ENCODE peak calls at places on chromosomes 6 and 20, in seven cellular contexts. U, G, A, L, V, O and R are unnamed samples.

GRCh38 chr20:56322661-56323060 is 36.1 kb upstream of the FAM210B start:
- DNase-seq in O (no peak), A (no peak), L (no peak), U (no peak), G (no peak), V (no peak), R (no peak)

GRCh38 chr6:14804444-14805210 is 441.2 kb upstream of the JARID2 start:
- DNase-seq in V (no peak), O (peak; percentile 93), L (peak; percentile 75), U (peak; percentile 72), G (no peak), A (no peak), R (peak; percentile 93)

GRCh38 chr6:44615621-44616020 is 228.1 kb downstream of the CDC5L start:
- DNase-seq in A (no peak), L (no peak), U (no peak), V (no peak), O (no peak), G (no peak), R (no peak)

GRCh38 chr6:52365871-52366540 is 4.1 kb downstream of the PAQR8 start:
- DNase-seq in O (no peak), L (no peak), G (no peak), V (no peak), U (no peak), A (no peak), R (peak; percentile 18)

GRCh38 chr20:13140775-13141174 is 80.3 kb upstream of the ISM1 start:
- DNase-seq in V (no peak), A (no peak), U (no peak), L (no peak), O (no peak), G (no peak), R (no peak)

GRCh38 chr6:6545616-6546317 is 42.8 kb upstream of the LY86 start:
- DNase-seq in G (no peak), L (no peak), O (no peak), A (no peak), U (no peak), V (no peak), R (no peak)

GRCh38 chr6:65289491-65289890 is 417.5 kb downstream of the EYS start:
- DNase-seq in O (peak; percentile 52), V (no peak), U (no peak), L (no peak), A (no peak), G (no peak), R (peak; percentile 61)

GRCh38 chr6:4637691-4638433 is 138.3 kb upstream of the CDYL start:
- DNase-seq in V (peak; percentile 4), O (peak; percentile 86), A (no peak), U (no peak), G (no peak), L (peak; percentile 63), R (peak; percentile 76)

GRCh38 chr6:46410330-46410953 is 80.8 kb downstream of the RCAN2 start:
- DNase-seq in O (peak; percentile 38), L (no peak), U (no peak), G (peak; percentile 64), V (peak; percentile 21), A (no peak), R (peak; percentile 68)

GRCh38 chr20:733806-734205 is 34.5 kb downstream of the SLC52A3 start:
- DNase-seq in U (no peak), G (no peak), A (no peak), O (no peak), V (no peak), L (no peak), R (no peak)

DNA sequence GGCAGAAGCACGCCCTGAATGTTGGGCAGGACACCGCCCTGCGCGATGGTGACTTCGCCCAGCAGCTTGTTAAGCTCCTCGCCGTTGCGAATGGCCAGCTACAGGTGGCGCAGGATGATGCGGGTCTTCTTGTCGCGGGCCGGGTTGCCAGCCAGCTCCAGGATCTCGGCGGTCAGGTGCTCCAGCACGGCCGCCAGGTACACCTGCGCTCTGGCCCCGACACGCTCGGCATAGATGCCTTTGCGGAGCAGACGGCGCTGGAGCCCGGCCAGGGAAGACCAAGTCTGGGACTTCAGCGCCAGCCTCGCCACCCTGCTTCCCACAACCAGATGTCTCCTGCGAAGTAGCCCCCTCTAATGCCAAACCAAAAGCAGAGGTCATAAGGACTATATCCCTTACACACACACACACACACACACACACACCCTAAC is 8.0 kb upstream of the SLC17A3 start:
- DNase-seq in O (no peak), A (peak; percentile 20), G (peak; percentile 93), U (no peak), V (no peak), L (no peak), R (no peak)
- H3K4me3 ChIP-seq in O (no peak overlapping the region), A (no peak overlapping the region), G (peak overlapping the region; percentile 44), U (no peak overlapping the region), V (no peak overlapping the region), L (no peak overlapping the region), R (no peak overlapping the region)

GRCh38 chr6:1190361-1190760 is 121.5 kb upstream of the FOXQ1 start:
- DNase-seq in O (peak; percentile 67), V (no peak), A (no peak), G (no peak), U (no peak), L (peak; percentile 70), R (peak; percentile 24)

GRCh38 chr6:1184318-1184717 is 127.6 kb upstream of the FOXQ1 start:
- DNase-seq in U (no peak), L (no peak), O (no peak), A (no peak), G (no peak), V (no peak), R (no peak)

GRCh38 chr6:1188199-1188598 is 123.7 kb upstream of the FOXQ1 start:
- DNase-seq in A (no peak), V (no peak), O (no peak), G (no peak), L (no peak), U (no peak), R (no peak)

GRCh38 chr6:1191141-1191630 is 120.7 kb upstream of the FOXQ1 start:
- DNase-seq in U (no peak), G (no peak), O (no peak), L (no peak), V (no peak), A (no peak), R (no peak)

DNA sequence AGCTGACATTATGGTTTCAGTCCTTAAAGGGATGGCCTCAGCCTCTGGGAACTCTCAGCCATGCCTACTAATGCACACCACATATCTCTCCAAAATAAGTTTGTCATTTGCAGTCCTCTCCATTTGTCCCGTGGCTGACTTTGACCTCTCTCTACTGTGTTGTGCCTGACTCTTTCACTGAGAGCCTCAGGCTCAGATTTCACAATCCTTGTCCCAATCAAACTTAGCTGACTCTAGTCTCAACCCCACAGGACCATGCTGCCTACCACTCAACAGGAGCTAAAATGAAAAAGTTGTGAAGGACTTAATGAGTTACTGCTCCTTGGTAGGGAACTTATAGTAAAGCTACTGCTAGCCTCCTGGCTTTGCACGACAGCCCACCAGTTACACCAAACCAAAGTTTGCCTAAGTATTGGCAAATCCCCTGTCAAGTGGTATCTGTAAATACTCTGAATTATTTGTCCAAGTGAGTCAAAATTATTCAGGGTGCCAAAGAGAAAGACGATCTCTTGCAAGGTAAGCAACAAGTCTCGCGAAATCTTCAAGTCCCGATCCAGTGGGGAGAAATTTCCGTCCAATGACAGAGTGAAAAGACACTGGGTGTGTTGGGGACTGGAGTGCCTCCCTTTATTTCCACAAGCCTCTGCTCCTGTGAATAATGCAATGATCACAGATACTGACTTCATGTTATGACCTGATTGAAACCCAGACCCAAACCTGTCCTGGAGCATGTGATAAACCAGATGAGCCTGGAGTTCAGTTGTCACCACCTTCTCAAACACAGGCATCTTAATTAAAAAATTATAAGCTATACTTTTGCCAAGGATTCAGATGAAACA is 124.4 kb upstream of the FOXQ1 start:
- DNase-seq in G (no peak), A (no peak), U (no peak), V (no peak), L (no peak), O (no peak), R (no peak)
- H3K4me3 ChIP-seq in G (no peak overlapping the region), A (no peak overlapping the region), U (no peak overlapping the region), V (no peak overlapping the region), L (no peak overlapping the region), O (no peak overlapping the region), R (no peak overlapping the region)

GRCh38 chr6:27128796-27129094 is 118.8 kb upstream of the PRSS16 start:
- DNase-seq in G (no peak), V (no peak), A (no peak), U (no peak), O (no peak), L (no peak), R (no peak)

GRCh38 chr6:27127874-27128795 is 119.4 kb upstream of the PRSS16 start:
- DNase-seq in G (no peak), V (no peak), O (no peak), L (no peak), U (no peak), A (no peak), R (no peak)

GRCh38 chr6:27126046-27126814 is 121.3 kb upstream of the PRSS16 start:
- DNase-seq in O (no peak), U (no peak), G (no peak), A (no peak), V (no peak), L (no peak), R (no peak)

GRCh38 chr6:27129095-27129815 is 118.2 kb upstream of the PRSS16 start:
- DNase-seq in U (no peak), A (no peak), G (no peak), L (no peak), O (no peak), V (no peak), R (no peak)

DNA sequence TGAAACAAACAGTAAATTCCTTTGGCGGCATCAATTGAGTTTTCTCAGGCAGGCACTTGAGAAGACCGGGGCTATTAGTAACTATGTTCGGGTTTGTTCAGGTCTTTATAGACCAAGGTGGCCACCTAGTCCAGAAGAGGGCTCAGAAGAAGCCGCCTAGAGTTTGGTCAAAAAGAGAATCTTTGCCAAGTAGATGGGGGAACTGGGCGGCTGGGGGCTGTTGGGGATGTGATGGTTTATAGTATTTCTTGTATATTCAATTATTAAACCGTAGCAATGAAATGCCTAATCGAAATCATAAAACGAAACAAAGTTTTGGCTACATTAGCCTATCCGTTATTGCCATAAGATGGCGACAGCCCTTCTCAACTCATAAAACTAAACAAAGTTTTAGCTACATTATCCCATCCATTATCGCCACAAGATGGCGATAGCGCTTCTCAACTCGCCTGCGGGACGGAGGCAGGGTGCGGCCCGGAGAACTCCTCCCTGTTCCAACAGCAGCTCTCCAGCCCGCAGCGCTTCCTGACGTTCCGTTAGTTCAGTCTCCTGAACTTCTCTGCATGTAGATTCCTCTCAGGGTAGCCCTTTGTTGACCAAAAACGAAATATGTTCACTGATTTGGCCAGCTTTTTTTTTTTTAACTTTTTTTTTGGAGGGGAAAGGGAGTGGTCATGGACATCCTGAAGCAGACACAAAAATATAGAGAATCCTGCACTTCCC is 120.5 kb upstream of the PRSS16 start:
- DNase-seq in L (peak; percentile 38), O (peak; percentile 86), A (peak; percentile 71), G (peak; percentile 93), U (peak; percentile 81), V (peak; percentile 85), R (peak; percentile 95)
- H3K4me3 ChIP-seq in L (peak overlapping the region; percentile 52), O (peak overlapping the region; percentile 39), A (peak overlapping the region; percentile 54), G (peak overlapping the region; percentile 46), U (peak overlapping the region; percentile 27), V (peak overlapping the region; percentile 72), R (peak overlapping the region; percentile 38)

DNA sequence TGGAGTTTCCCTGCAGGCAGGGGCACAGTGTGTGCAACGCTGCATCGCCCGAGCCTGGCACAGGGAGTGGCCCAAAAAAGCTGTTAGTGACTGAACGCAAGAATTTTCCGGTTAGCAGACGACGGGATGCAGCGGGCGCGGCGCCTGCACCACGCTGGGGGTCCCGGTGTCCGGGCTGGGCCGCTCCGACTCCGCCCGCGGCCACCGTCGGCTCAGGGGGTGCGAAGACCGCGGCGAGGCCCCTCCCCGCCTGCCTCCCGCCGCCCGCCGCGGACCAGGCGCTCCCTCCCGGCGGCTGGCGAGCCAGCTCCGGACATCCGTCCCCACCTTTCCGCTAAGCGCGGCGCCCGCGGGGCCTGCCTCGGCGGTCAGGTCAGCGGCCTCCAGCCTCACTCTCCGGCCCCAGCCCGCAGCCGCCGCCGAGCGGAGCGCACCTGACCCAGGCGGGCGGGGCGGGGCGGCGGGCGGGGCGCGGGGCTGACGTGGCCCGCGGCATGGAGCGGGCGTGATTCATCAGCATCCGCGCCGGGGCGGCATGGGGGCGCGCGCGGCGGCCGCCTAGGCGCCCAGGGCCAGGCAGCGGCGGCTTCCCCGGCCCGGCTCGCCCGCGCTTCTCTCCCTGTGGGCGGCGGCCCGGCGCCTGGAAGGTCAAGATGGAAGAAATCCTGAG is at the start of gene ARFGEF3:
- DNase-seq in U (peak; percentile 69), V (no peak), G (peak; percentile 82), O (peak; percentile 38), A (peak; percentile 21), L (no peak), R (no peak)
- H3K4me3 ChIP-seq in U (peak within 1 kb of the TSS; percentile 51), V (peak within 1 kb of the TSS; percentile 44), G (peak within 1 kb of the TSS; percentile 90), O (peak within 1 kb of the TSS; percentile 43), A (peak within 1 kb of the TSS; percentile 39), L (peak within 1 kb of the TSS; percentile 53), R (peak within 1 kb of the TSS; percentile 42)